ENCODE peak calls at places on chromosome 22, in eight cellular contexts. A is K562, U is A673, S is heart right ventricle, G is OCI-LY7, D is BE2C, W is Panc1, Q is transverse colon. T is an unnamed sample.

GRCh38 chr22:45649809-45650208 is 21.8 kb upstream of the ATXN10 start:
- DNase-seq in G (no peak), A (no peak), U (no peak), D (no peak), Q (no peak), S (no peak), W (no peak), T (no peak)

GRCh38 chr22:45188779-45189178 is 25.1 kb downstream of the NUP50 start:
- DNase-seq in G (no peak), Q (no peak), S (no peak), A (no peak), W (no peak), U (no peak), D (no peak), T (no peak)

GRCh38 chr22:26610072-26610958 is 7.5 kb downstream of the CRYBB1 start:
- DNase-seq in Q (peak; percentile 75), S (peak; percentile 21), W (no peak), D (no peak), G (peak; percentile 81), A (no peak), U (peak; percentile 18), T (no peak)

GRCh38 chr22:44213489-44214043 is 32.8 kb downstream of the PARVG start:
- DNase-seq in A (no peak), G (no peak), U (no peak), Q (no peak), D (no peak), W (no peak), S (no peak), T (no peak)

GRCh38 chr22:21568207-21569075 is 927 bp downstream of the UBE2L3 start:
- DNase-seq in Q (peak; percentile 39), G (peak; percentile 65), S (no peak), U (peak; percentile 39), A (peak; percentile 86), D (peak; percentile 37), W (no peak), T (no peak)

GRCh38 chr22:49608228-49608627 is 219.4 kb downstream of the BRD1 start:
- DNase-seq in Q (no peak), W (no peak), A (no peak), D (no peak), U (no peak), S (no peak), G (no peak), T (no peak)

GRCh38 chr22:42887523-42888507 is 30.7 kb upstream of the ARFGAP3 start:
- DNase-seq in W (no peak), S (no peak), G (no peak), Q (peak; percentile 87), U (no peak), A (no peak), D (no peak), T (no peak)

GRCh38 chr22:27699676-27700075 is 101.9 kb downstream of the MN1 start:
- DNase-seq in U (no peak), D (no peak), W (no peak), G (no peak), A (no peak), Q (no peak), S (no peak), T (no peak)

GRCh38 chr22:28142361-28142801 is 223.3 kb upstream of the PITPNB start:
- DNase-seq in A (no peak), U (peak; percentile 90), D (no peak), S (no peak), W (no peak), Q (no peak), G (no peak), T (no peak)

GRCh38 chr22:38505595-38506117 is 455 bp downstream of the DDX17 start:
- DNase-seq in Q (peak; percentile 74), A (peak; percentile 58), D (peak; percentile 61), U (peak; percentile 65), G (peak; percentile 78), S (peak; percentile 87), W (no peak), T (peak; percentile 29)

GRCh38 chr22:19872779-19873137 is 18.1 kb upstream of the GNB1L start:
- DNase-seq in W (no peak), D (no peak), U (no peak), G (no peak), S (no peak), Q (no peak), A (no peak), T (no peak)

GRCh38 chr22:27370281-27370680 is 431.3 kb downstream of the MN1 start:
- DNase-seq in D (no peak), S (no peak), W (no peak), Q (no peak), G (peak; percentile 77), U (no peak), A (peak; percentile 1), T (no peak)

GRCh38 chr22:47549741-47550340 is 787.4 kb downstream of the TBC1D22A start:
- DNase-seq in G (no peak), A (no peak), W (no peak), U (no peak), D (no peak), Q (no peak), S (no peak), T (no peak)

GRCh38 chr22:20319745-20320658 is at the start of gene DGCR6L:
- DNase-seq in W (no peak), S (peak; percentile 98), U (peak; percentile 98), Q (peak; percentile 98), G (peak; percentile 97), A (no peak), D (peak; percentile 97), T (peak; percentile 97)

GRCh38 chr22:32469799-32470212 is 4.8 kb upstream of the FBXO7 start:
- DNase-seq in A (peak; percentile 62), D (peak; percentile 71), U (peak; percentile 41), G (no peak), W (no peak), Q (peak; percentile 10), S (no peak), T (no peak)

GRCh38 chr22:21960200-21961126 is 7.8 kb upstream of the PPM1F start:
- DNase-seq in U (no peak), W (no peak), Q (no peak), A (no peak), G (no peak), D (no peak), S (no peak), T (no peak)

GRCh38 chr22:48740731-48741405 is 1086.8 kb downstream of the BRD1 start:
- DNase-seq in U (no peak), S (no peak), Q (no peak), A (no peak), G (no peak), D (no peak), W (no peak), T (no peak)

GRCh38 chr22:42978453-42979103 is 36.4 kb downstream of the PACSIN2 start:
- DNase-seq in G (no peak), Q (no peak), D (no peak), A (no peak), S (no peak), W (no peak), U (no peak), T (no peak)

GRCh38 chr22:20018001-20018400 is 1.4 kb upstream of the ARVCF start:
- DNase-seq in D (no peak), A (no peak), Q (no peak), S (no peak), G (no peak), W (no peak), U (no peak), T (no peak)

GRCh38 chr22:48782817-48783511 is 1044.7 kb downstream of the BRD1 start:
- DNase-seq in G (peak; percentile 24), W (no peak), U (peak; percentile 63), Q (no peak), A (peak; percentile 14), D (no peak), S (no peak), T (no peak)

GRCh38 chr22:46830001-46830715 is 67.7 kb downstream of the TBC1D22A start:
- DNase-seq in S (peak; percentile 59), D (peak; percentile 40), G (no peak), Q (peak; percentile 34), W (no peak), A (no peak), U (peak; percentile 85), T (no peak)

GRCh38 chr22:42624551-42625106 is 9.9 kb upstream of the POLDIP3 start:
- DNase-seq in D (no peak), G (no peak), Q (no peak), U (no peak), A (no peak), S (no peak), W (no peak), T (no peak)

GRCh38 chr22:42035256-42035655 is 35.4 kb downstream of the NAGA start:
- DNase-seq in Q (no peak), S (no peak), W (no peak), D (peak; percentile 64), U (no peak), G (no peak), A (no peak), T (no peak)

GRCh38 chr22:41661088-41661487 is 27.6 kb downstream of the SNU13 start:
- DNase-seq in G (no peak), A (no peak), W (no peak), U (no peak), D (no peak), Q (no peak), S (no peak), T (no peak)

GRCh38 chr22:20428496-20429253 is 8.9 kb downstream of the SCARF2 start:
- DNase-seq in Q (no peak), W (no peak), A (no peak), G (no peak), S (no peak), U (no peak), D (no peak), T (no peak)

GRCh38 chr22:24935771-24936483 is 10.6 kb downstream of the LHFPL7 start:
- DNase-seq in W (no peak), D (no peak), S (no peak), U (no peak), G (no peak), A (no peak), Q (no peak), T (no peak)
- TF ChIP-seq CTCF in W (no peak), D (no peak), S (no peak), U (no peak), G (no peak), A (no peak), Q (no peak), T (no peak)

GRCh38 chr22:23123804-23124254 is 18.0 kb downstream of the RSPH14 start:
- DNase-seq in W (no peak), U (no peak), A (no peak), S (no peak), D (no peak), Q (no peak), G (no peak), T (no peak)
- TF ChIP-seq CTCF in W (no peak), U (no peak), A (no peak), S (no peak), D (no peak), Q (no peak), G (no peak), T (no peak)

DNA sequence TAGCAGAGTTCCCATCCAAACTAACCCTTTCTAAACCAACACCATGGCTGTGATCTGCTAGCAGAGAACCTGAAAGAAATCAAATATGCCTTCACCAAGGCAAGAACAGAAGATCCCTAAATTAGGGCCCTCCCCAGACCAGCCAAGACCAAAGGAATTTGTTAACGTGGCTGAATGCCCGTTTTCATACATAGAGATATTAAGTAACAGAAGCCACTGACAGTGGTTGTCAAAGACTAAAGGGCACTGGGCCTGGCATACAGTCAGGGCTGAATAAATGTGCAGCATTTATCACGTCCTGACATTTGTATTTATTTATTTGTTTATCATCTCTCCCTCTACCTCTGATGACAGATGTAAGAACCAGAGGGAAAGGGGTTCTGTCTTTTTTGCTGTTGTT is 271.8 kb downstream of the LARGE1 start:
- DNase-seq in A (no peak), D (no peak), W (no peak), S (no peak), Q (no peak), U (no peak), G (no peak), T (no peak)
- TF ChIP-seq CTCF in A (no peak), D (no peak), W (no peak), S (no peak), Q (no peak), U (no peak), G (no peak), T (no peak)

GRCh38 chr22:39932918-39933649 is 27.1 kb upstream of the TMA7B start:
- DNase-seq in U (peak; percentile 37), Q (peak; percentile 61), D (peak; percentile 48), S (no peak), W (peak; percentile 12), G (peak; percentile 68), A (peak; percentile 82), T (no peak)
- TF ChIP-seq CTCF in U (peak; percentile 57), Q (peak; percentile 71), D (peak; percentile 83), S (no peak), W (peak; percentile 70), G (peak; percentile 90), A (peak; percentile 70), T (peak; percentile 57)

T was measured in progenitor cell of endocrine pancreas.